ENCODE peak calls at places on chromosomes 12 and 14, in nine cellular contexts. J is HFF-Myc, P is heart left ventricle, Y is cardiac fibroblast, C is fibroblast of the aortic adventitia, M is lower lobe of right lung, X is vagina, B is mesothelial cell of epicardium, T is A549. O is an unnamed sample.

GRCh38 chr14:105528859-105529505 is 2.6 kb downstream of the TMEM121 start:
- DNase-seq in Y (no peak), M (peak), B (no peak), X (no peak), C (no peak), P (no peak), J (no peak), T (no peak), O (no peak)

GRCh38 chr12:92821142-92821541 is 108.0 kb downstream of the EEA1 start:
- DNase-seq in Y (no peak), X (no peak), P (no peak), J (no peak), M (no peak), B (no peak), T (no peak), C (no peak), O (no peak)

GRCh38 chr12:95784286-95784685 is 6.3 kb downstream of the NTN4 start:
- DNase-seq in B (no peak), P (no peak), Y (no peak), J (no peak), T (no peak), M (no peak), X (no peak), C (peak), O (no peak)

GRCh38 chr12:93378373-93379310 is 917 bp downstream of the NUDT4 start:
- DNase-seq in T (peak), M (peak), J (peak), X (no peak), P (peak), C (peak), Y (peak), B (peak), O (no peak)

GRCh38 chr14:96268426-96269358 is 12.7 kb downstream of the BDKRB1 start:
- DNase-seq in B (no peak), J (peak), C (peak), X (peak), Y (peak), T (peak), M (no peak), P (no peak), O (peak)

GRCh38 chr14:57714487-57714899 is 151.4 kb downstream of the SLC35F4 start:
- DNase-seq in X (no peak), J (no peak), B (no peak), T (no peak), P (no peak), C (no peak), M (no peak), Y (no peak), O (no peak)

GRCh38 chr14:73489481-73490175 is 1.1 kb upstream of the RIOX1 start:
- DNase-seq in C (no peak), P (no peak), M (no peak), T (no peak), J (no peak), Y (no peak), B (no peak), X (no peak), O (no peak)

GRCh38 chr14:34722723-34723545 is 8.5 kb upstream of the CFL2 start:
- DNase-seq in T (peak), P (peak), C (peak), B (peak), M (no peak), Y (peak), J (peak), X (no peak), O (no peak)

GRCh38 chr12:82665142-82665923 is 21.4 kb upstream of the TMTC2 start:
- DNase-seq in P (no peak), M (no peak), C (no peak), X (no peak), T (no peak), Y (no peak), J (no peak), B (no peak), O (no peak)

GRCh38 chr14:79543966-79544365 is 667.3 kb downstream of the DIO2 start:
- DNase-seq in T (peak), X (no peak), Y (peak), J (no peak), C (peak), M (no peak), P (no peak), B (no peak), O (no peak)

GRCh38 chr14:63204407-63205280 is at the start of gene RHOJ:
- DNase-seq in P (peak), Y (peak), B (peak), M (no peak), J (no peak), C (peak), T (no peak), X (no peak), O (no peak)

GRCh38 chr14:63200035-63200740 is 4.1 kb upstream of the RHOJ start:
- DNase-seq in C (peak), Y (peak), T (no peak), M (no peak), B (no peak), P (peak), J (no peak), X (no peak), O (no peak)

GRCh38 chr14:63203015-63203414 is 1.2 kb upstream of the RHOJ start:
- DNase-seq in P (no peak), X (no peak), J (no peak), B (no peak), M (no peak), C (no peak), T (no peak), Y (no peak), O (no peak)

GRCh38 chr14:63203618-63204406 is 431 bp upstream of the RHOJ start:
- DNase-seq in T (peak), Y (peak), P (peak), B (peak), M (peak), J (peak), X (peak), C (peak), O (peak)

GRCh38 chr14:63200767-63201166 is 3.5 kb upstream of the RHOJ start:
- DNase-seq in Y (no peak), T (no peak), J (no peak), X (no peak), M (no peak), B (no peak), P (no peak), C (no peak), O (no peak)
- TF ChIP-seq CTCF in Y (no peak), T (no peak), J (no peak), X (no peak), M (no peak), B (no peak), P (no peak), C (no peak), O (no peak)

GRCh38 chr14:103749860-103750259 is 34.2 kb downstream of the ZFYVE21 start:
- DNase-seq in B (no peak), P (no peak), M (no peak), X (no peak), J (no peak), T (no peak), C (no peak), Y (no peak), O (no peak)
- TF ChIP-seq CTCF in B (no peak), P (no peak), M (peak), X (no peak), J (no peak), T (peak), C (no peak), Y (no peak), O (no peak)

GRCh38 chr12:52984136-52984535 is 22.1 kb upstream of the EIF4B start:
- DNase-seq in B (no peak), X (no peak), J (no peak), M (no peak), T (peak), P (no peak), C (no peak), Y (no peak), O (no peak)
- TF ChIP-seq CTCF in B (no peak), X (no peak), J (no peak), M (no peak), T (peak), P (no peak), C (no peak), Y (no peak), O (no peak)

DNA sequence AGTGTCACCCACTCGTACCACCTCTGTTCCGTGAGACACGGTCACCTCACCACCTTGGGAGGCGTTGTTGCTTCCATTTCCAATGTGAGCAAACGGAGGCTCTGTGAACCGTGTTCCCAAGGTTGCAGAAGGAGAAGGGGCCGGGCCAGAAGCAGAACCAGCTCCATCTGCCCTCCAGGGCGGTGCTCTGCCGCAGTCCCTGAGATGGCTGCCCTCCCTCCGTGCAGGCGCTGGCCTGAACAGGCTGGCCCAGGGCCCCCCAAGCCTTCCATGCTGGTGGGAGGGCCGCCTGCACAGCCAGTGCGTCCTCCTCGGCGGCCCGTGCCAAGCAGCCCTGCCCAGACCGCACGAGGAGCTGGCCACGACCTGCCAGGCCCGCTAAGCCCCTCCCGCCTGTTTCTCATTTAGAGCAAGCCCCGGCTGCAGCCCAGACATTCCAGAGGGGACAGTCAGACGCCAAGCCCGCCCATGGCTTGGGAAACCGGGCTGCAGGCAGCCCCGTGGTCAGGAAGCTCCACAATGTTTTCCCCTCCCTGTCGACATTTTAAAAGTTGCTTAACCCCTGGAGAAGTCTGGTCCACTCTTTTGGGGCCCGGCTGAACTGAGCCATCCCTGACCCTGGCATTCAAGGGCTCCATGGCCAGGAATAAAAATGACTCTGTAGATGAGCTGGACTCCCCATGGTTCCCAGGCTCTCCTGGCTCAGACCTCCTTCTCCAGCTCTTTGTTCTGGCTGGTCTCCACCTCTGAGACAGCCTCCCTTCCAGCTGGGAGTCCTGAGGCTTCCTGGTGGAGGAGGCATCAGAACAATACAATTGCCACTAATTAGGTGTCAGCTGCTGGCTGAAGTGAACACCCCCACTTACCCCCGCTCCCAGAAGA is 236.0 kb downstream of the BCL11B start:
- DNase-seq in B (peak), P (peak), X (peak), J (peak), T (peak), Y (peak), C (peak), M (peak), O (no peak)
- TF ChIP-seq CTCF in B (no peak), P (no peak), X (no peak), J (no peak), T (no peak), Y (no peak), C (no peak), M (no peak), O (no peak)

GRCh38 chr14:21988413-21988812 is 314.8 kb upstream of the OR4E1 start:
- DNase-seq in T (no peak), C (no peak), X (no peak), B (no peak), M (no peak), P (no peak), J (no peak), Y (no peak), O (no peak)

GRCh38 chr14:21985081-21985480 is 311.5 kb upstream of the OR4E1 start:
- DNase-seq in X (no peak), J (no peak), Y (no peak), T (no peak), C (no peak), P (no peak), M (no peak), B (no peak), O (no peak)

GRCh38 chr14:21989090-21989489 is 315.5 kb upstream of the OR4E1 start:
- DNase-seq in Y (no peak), P (no peak), T (peak), J (no peak), X (no peak), C (no peak), M (no peak), B (no peak), O (no peak)

GRCh38 chr14:21990116-21990515 is 316.5 kb upstream of the OR4E1 start:
- DNase-seq in X (no peak), J (no peak), C (peak), T (peak), M (no peak), P (no peak), B (no peak), Y (no peak), O (no peak)

GRCh38 chr14:21987937-21988336 is 314.3 kb upstream of the OR4E1 start:
- DNase-seq in P (no peak), J (no peak), B (no peak), Y (peak), M (no peak), X (no peak), T (peak), C (peak), O (no peak)
- TF ChIP-seq CTCF in P (no peak), J (peak), B (peak), Y (peak), M (peak), X (no peak), T (peak), C (peak), O (peak)

GRCh38 chr12:33313476-33313875 is 126.1 kb downstream of the SYT10 start:
- DNase-seq in X (no peak), C (no peak), J (no peak), P (no peak), Y (no peak), T (no peak), B (no peak), M (no peak), O (no peak)

GRCh38 chr12:33314223-33314622 is 125.4 kb downstream of the SYT10 start:
- DNase-seq in M (no peak), X (no peak), P (no peak), T (no peak), Y (no peak), C (no peak), B (no peak), J (no peak), O (no peak)

DNA sequence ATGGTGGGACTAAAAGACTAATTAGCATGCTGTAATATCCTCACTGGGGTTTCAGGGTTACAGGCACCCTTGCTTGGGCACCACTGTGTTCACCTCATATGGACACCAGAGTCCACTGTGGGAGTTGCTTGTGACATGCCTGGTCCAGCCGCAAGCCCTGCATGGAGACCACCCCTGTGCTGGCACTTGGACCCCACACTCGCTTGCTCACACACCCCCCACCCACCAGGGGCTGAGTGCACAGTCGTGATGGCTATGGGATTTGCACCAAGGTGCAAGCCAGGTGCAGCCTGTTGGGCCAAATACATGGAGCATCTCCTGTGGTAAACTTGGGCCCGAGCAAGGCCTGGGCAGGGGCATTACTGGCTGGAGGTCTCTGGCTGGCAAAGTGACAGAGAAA is 129.1 kb downstream of the SYT10 start:
- DNase-seq in Y (no peak), M (no peak), T (no peak), B (no peak), C (no peak), P (no peak), X (no peak), J (no peak), O (no peak)
- TF ChIP-seq CTCF in Y (no peak), M (no peak), T (no peak), B (no peak), C (no peak), P (no peak), X (no peak), J (no peak), O (no peak)